ENCODE peak calls at places on chromosomes 5 and 9, in five cellular contexts. One of them, this sample, is unnamed. For H3K4me1, the result is how much of the 10 kb centered on the place peaks cover.

GRCh38 chr9:87884578-87885459 is 2.1 kb downstream of the SPATA31E1 start:
- DNase-seq in Karpas-422: no peak
- DNase-seq in IMR-90: no peak
- DNase-seq in fibroblast of lung: no peak
- DNase-seq in neuronal stem cell: no peak
- DNase-seq in this sample: no peak

GRCh38 chr9:2740616-2741015 is 23.3 kb downstream of the KCNV2 start:
- DNase-seq in fibroblast of lung: peak
- DNase-seq in neuronal stem cell: no peak
- DNase-seq in Karpas-422: no peak
- DNase-seq in IMR-90: peak
- DNase-seq in this sample: no peak

GRCh38 chr9:126407125-126407870 is 80.7 kb downstream of the MVB12B start:
- DNase-seq in fibroblast of lung: peak
- DNase-seq in neuronal stem cell: no peak
- DNase-seq in IMR-90: peak
- DNase-seq in Karpas-422: no peak
- DNase-seq in this sample: no peak

GRCh38 chr5:116795189-116795588 is 220.6 kb upstream of the SEMA6A start:
- DNase-seq in IMR-90: no peak
- DNase-seq in neuronal stem cell: no peak
- DNase-seq in fibroblast of lung: no peak
- DNase-seq in Karpas-422: no peak
- DNase-seq in this sample: no peak

GRCh38 chr9:109627042-109627441 is 128.9 kb upstream of the PTPN3 start:
- DNase-seq in fibroblast of lung: no peak
- DNase-seq in Karpas-422: no peak
- DNase-seq in IMR-90: no peak
- DNase-seq in neuronal stem cell: no peak
- DNase-seq in this sample: no peak

GRCh38 chr5:22708770-22709328 is 144.3 kb downstream of the CDH12 start:
- DNase-seq in neuronal stem cell: no peak
- DNase-seq in fibroblast of lung: no peak
- DNase-seq in Karpas-422: no peak
- DNase-seq in IMR-90: no peak
- DNase-seq in this sample: no peak

GRCh38 chr9:112971415-112971814 is 40.6 kb downstream of the ZNF883 start:
- DNase-seq in IMR-90: peak
- DNase-seq in neuronal stem cell: no peak
- DNase-seq in Karpas-422: peak
- DNase-seq in fibroblast of lung: no peak
- DNase-seq in this sample: peak

GRCh38 chr5:62284946-62285891 is 20.8 kb upstream of the KIF2A start:
- DNase-seq in fibroblast of lung: no peak
- DNase-seq in IMR-90: no peak
- DNase-seq in neuronal stem cell: no peak
- DNase-seq in Karpas-422: no peak
- DNase-seq in this sample: no peak

GRCh38 chr5:172549708-172550095 is 91.4 kb upstream of the NEURL1B start:
- DNase-seq in IMR-90: no peak
- DNase-seq in neuronal stem cell: no peak
- DNase-seq in fibroblast of lung: no peak
- DNase-seq in Karpas-422: no peak
- DNase-seq in this sample: no peak

GRCh38 chr9:137989156-137989555 is 111.6 kb downstream of the CACNA1B start:
- DNase-seq in fibroblast of lung: no peak
- DNase-seq in Karpas-422: no peak
- DNase-seq in IMR-90: no peak
- DNase-seq in neuronal stem cell: no peak
- DNase-seq in this sample: no peak

GRCh38 chr5:78162253-78162862 is 132.1 kb downstream of the AP3B1 start:
- DNase-seq in IMR-90: peak
- DNase-seq in neuronal stem cell: peak
- DNase-seq in fibroblast of lung: peak
- DNase-seq in Karpas-422: peak
- DNase-seq in this sample: no peak

GRCh38 chr9:107286057-107286456 is 3.0 kb downstream of the RAD23B start:
- DNase-seq in neuronal stem cell: no peak
- DNase-seq in fibroblast of lung: peak
- DNase-seq in IMR-90: peak
- DNase-seq in Karpas-422: no peak
- DNase-seq in this sample: no peak

GRCh38 chr5:150057511-150057910 is 28.8 kb downstream of the CSF1R start:
- DNase-seq in IMR-90: no peak
- DNase-seq in Karpas-422: no peak
- DNase-seq in neuronal stem cell: no peak
- DNase-seq in fibroblast of lung: no peak
- DNase-seq in this sample: no peak

GRCh38 chr9:128718475-128718874 is 5.5 kb downstream of the ZDHHC12 start:
- DNase-seq in Karpas-422: no peak
- DNase-seq in fibroblast of lung: no peak
- DNase-seq in neuronal stem cell: no peak
- DNase-seq in IMR-90: no peak
- DNase-seq in this sample: no peak

GRCh38 chr5:132812949-132813598 is at the start of gene SOWAHA:
- DNase-seq in IMR-90: no peak
- DNase-seq in neuronal stem cell: no peak
- DNase-seq in Karpas-422: no peak
- DNase-seq in fibroblast of lung: no peak
- DNase-seq in this sample: peak

GRCh38 chr9:38066167-38066906 is 2.7 kb downstream of the SHB start:
- DNase-seq in neuronal stem cell: no peak
- DNase-seq in fibroblast of lung: no peak
- DNase-seq in Karpas-422: peak
- DNase-seq in IMR-90: no peak
- DNase-seq in this sample: peak

GRCh38 chr5:1951165-1951816 is 68.6 kb upstream of the IRX4 start:
- DNase-seq in IMR-90: no peak
- DNase-seq in Karpas-422: no peak
- DNase-seq in fibroblast of lung: no peak
- DNase-seq in neuronal stem cell: no peak
- DNase-seq in this sample: no peak

GRCh38 chr5:1952021-1952420 is 69.3 kb upstream of the IRX4 start:
- DNase-seq in neuronal stem cell: no peak
- DNase-seq in fibroblast of lung: no peak
- DNase-seq in IMR-90: no peak
- DNase-seq in Karpas-422: no peak
- DNase-seq in this sample: no peak

GRCh38 chr5:1950096-1950707 is 67.5 kb upstream of the IRX4 start:
- DNase-seq in Karpas-422: no peak
- DNase-seq in IMR-90: no peak
- DNase-seq in neuronal stem cell: no peak
- DNase-seq in fibroblast of lung: no peak
- DNase-seq in this sample: no peak

GRCh38 chr5:1949253-1949652 is 66.5 kb upstream of the IRX4 start:
- DNase-seq in Karpas-422: no peak
- DNase-seq in IMR-90: no peak
- DNase-seq in neuronal stem cell: no peak
- DNase-seq in fibroblast of lung: no peak
- DNase-seq in this sample: no peak

DNA sequence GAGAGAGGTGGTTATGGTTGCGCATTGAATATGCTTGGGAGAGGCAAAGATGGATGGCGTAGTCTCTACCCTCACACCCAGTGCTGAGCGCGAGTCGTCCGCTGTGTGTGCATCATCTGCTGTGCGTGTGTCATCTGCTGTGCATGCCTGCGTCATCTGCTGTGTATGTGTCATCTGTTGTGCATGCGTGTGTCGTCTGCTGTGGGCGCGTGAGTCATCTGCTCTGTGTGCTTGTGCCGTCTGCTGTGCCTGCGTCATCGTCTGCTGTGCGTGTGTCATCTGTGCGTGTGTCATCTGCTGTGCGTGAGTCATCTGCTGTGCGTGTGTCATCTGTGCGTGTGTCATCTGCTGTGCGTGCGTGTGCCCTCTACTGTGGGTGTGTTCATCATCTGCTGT is 68.0 kb upstream of the IRX4 start:
- DNase-seq in Karpas-422: no peak
- DNase-seq in IMR-90: no peak
- DNase-seq in neuronal stem cell: no peak
- DNase-seq in fibroblast of lung: peak
- DNase-seq in this sample: no peak
- H3K9ac ChIP-seq in Karpas-422: no peak
- H3K9ac ChIP-seq in IMR-90: no peak
- H3K9ac ChIP-seq in neuronal stem cell: peak
- H3K9ac ChIP-seq in fibroblast of lung: no peak
- H3K9ac ChIP-seq in this sample: no peak

DNA sequence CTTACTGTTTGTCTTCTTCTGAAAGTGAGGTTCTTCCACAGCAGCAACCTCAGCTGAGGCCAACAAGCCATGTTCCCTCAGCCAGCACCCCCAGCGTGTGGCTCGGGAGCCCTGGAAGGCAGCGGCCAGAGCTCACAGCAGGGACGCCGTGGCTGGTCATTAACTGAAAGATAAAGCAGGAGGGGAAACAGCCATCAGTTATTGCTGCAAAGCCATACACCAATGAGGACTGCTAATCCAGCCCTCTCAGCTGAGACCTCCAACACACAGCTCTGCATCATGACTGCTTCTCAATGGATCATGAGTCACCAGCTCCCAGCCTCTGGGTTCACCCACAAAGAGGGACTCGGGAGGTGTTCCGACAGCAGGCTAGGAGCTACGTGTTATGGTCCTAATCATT is 24.3 kb downstream of the ABCA1 start:
- DNase-seq in neuronal stem cell: no peak
- DNase-seq in fibroblast of lung: peak
- DNase-seq in IMR-90: peak
- DNase-seq in Karpas-422: no peak
- DNase-seq in this sample: no peak
- H3K4me1 ChIP-seq in neuronal stem cell: under half
- H3K4me1 ChIP-seq in fibroblast of lung: under half
- H3K4me1 ChIP-seq in IMR-90: under half
- H3K4me1 ChIP-seq in Karpas-422: under half
- H3K4me1 ChIP-seq in this sample: under half

DNA sequence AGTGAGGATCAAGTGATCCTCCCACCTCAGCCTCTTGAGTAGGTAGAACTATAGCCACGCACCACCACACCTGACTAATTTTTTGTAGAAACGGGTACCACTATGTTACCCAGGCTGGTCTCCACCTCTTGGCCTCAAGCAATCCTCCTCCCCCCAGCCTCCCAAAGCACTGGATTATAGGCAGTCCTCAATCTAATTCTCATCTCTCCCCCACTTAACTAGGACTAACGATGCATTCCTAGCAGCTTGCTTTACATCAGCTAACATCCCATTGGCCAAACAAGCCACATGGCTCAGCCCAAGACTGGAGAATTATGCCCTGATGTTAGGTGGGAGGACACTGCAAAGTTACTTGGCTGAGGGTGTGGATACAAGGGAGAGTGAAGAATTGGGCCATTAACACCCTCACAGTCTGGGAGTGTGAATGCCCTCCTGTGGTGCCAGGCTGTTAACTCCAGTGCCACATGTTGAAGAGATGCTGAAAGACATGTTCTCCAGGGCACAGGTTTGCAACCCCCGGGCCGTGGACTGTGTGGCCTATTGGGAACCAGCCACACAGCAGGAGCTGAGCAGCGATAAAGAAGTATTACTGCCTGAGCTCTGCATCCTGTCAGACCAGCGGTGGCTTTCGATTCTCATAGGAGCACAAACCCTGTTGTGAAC is 5.3 kb upstream of the ZNF367 start:
- DNase-seq in IMR-90: no peak
- DNase-seq in Karpas-422: no peak
- DNase-seq in neuronal stem cell: no peak
- DNase-seq in fibroblast of lung: no peak
- DNase-seq in this sample: no peak
- H3K9ac ChIP-seq in IMR-90: no peak
- H3K9ac ChIP-seq in Karpas-422: no peak
- H3K9ac ChIP-seq in neuronal stem cell: no peak
- H3K9ac ChIP-seq in fibroblast of lung: no peak
- H3K9ac ChIP-seq in this sample: no peak

GRCh38 chr9:75451505-75451904 is 363.2 kb downstream of the OSTF1 start:
- DNase-seq in fibroblast of lung: peak
- DNase-seq in Karpas-422: no peak
- DNase-seq in neuronal stem cell: no peak
- DNase-seq in IMR-90: no peak
- DNase-seq in this sample: no peak

GRCh38 chr9:75454891-75455290 is 366.6 kb downstream of the OSTF1 start:
- DNase-seq in fibroblast of lung: no peak
- DNase-seq in Karpas-422: no peak
- DNase-seq in IMR-90: no peak
- DNase-seq in neuronal stem cell: no peak
- DNase-seq in this sample: no peak

GRCh38 chr9:75451045-75451444 is 362.7 kb downstream of the OSTF1 start:
- DNase-seq in Karpas-422: no peak
- DNase-seq in fibroblast of lung: no peak
- DNase-seq in IMR-90: no peak
- DNase-seq in neuronal stem cell: no peak
- DNase-seq in this sample: no peak

GRCh38 chr9:75454043-75454442 is 365.7 kb downstream of the OSTF1 start:
- DNase-seq in Karpas-422: no peak
- DNase-seq in fibroblast of lung: no peak
- DNase-seq in neuronal stem cell: no peak
- DNase-seq in IMR-90: no peak
- DNase-seq in this sample: peak

DNA sequence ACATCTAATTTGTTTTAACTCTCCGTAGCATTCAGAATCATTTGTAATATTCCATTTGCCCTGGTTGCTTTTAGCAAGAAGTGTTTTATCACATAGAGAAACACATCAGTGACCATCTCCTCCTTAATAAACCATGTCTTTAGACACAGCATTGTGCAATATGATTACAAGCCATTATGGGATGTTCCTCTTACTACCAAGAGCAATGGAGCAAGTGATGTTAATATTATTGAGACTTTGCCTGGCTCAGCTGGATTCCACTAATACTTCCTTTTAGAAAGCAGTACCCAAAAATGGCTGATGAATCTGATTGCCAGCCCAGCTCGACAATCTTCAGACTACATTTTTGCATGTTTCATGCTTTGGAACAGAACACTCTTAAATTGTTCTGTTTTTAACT is 364.2 kb downstream of the OSTF1 start:
- DNase-seq in fibroblast of lung: no peak
- DNase-seq in IMR-90: no peak
- DNase-seq in neuronal stem cell: no peak
- DNase-seq in Karpas-422: peak
- DNase-seq in this sample: no peak
- H3K4me1 ChIP-seq in fibroblast of lung: under half
- H3K4me1 ChIP-seq in IMR-90: under half
- H3K4me1 ChIP-seq in neuronal stem cell: under half
- H3K4me1 ChIP-seq in Karpas-422: under half
- H3K4me1 ChIP-seq in this sample: under half

GRCh38 chr5:163463063-163463435 is 2.6 kb downstream of the HMMR start:
- DNase-seq in Karpas-422: no peak
- DNase-seq in fibroblast of lung: no peak
- DNase-seq in neuronal stem cell: no peak
- DNase-seq in IMR-90: no peak
- DNase-seq in this sample: no peak
- H3K9ac ChIP-seq in Karpas-422: no peak
- H3K9ac ChIP-seq in fibroblast of lung: no peak
- H3K9ac ChIP-seq in neuronal stem cell: no peak
- H3K9ac ChIP-seq in IMR-90: no peak
- H3K9ac ChIP-seq in this sample: no peak